ENCODE peak calls at places on chromosomes 5 and 9, in four cellular contexts. V is GM12878, Q is HepG2, Y is H1. A is an unnamed sample.

GRCh38 chr5:128536229-128536860 is 1.7 kb downstream of the FBN2 start:
- DNase-seq in V (no peak), Q (no peak), Y (peak), A (no peak)

GRCh38 chr5:57082441-57083067 is 91.3 kb upstream of the GPBP1 start:
- DNase-seq in V (no peak), Q (peak), Y (no peak), A (no peak)

GRCh38 chr9:108565651-108566378 is 290.0 kb downstream of the ACTL7B start:
- DNase-seq in V (peak), Q (peak), Y (no peak), A (peak)

GRCh38 chr5:71938886-71939285 is 168.4 kb upstream of the MAP1B start:
- DNase-seq in V (no peak), Q (peak), Y (no peak), A (no peak)

GRCh38 chr5:108910627-108911026 is 162.9 kb downstream of the FER start:
- DNase-seq in V (no peak), Q (no peak), Y (no peak), A (no peak)

GRCh38 chr9:38707885-38708640 is 11.9 kb downstream of the FAM240B start:
- DNase-seq in V (no peak), Q (no peak), Y (no peak), A (no peak)

GRCh38 chr5:73318308-73318719 is 130.3 kb downstream of the FOXD1 start:
- DNase-seq in V (no peak), Q (no peak), Y (no peak), A (no peak)

GRCh38 chr5:45623855-45624254 is 72.3 kb downstream of the HCN1 start:
- DNase-seq in V (no peak), Q (no peak), Y (no peak), A (no peak)

GRCh38 chr9:70532753-70533152 is 118.3 kb upstream of the KLF9 start:
- DNase-seq in V (no peak), Q (no peak), Y (no peak), A (no peak)

GRCh38 chr9:112037281-112038016 is 137.6 kb downstream of the SUSD1 start:
- DNase-seq in V (peak), Q (no peak), Y (no peak), A (no peak)

GRCh38 chr5:149702953-149703646 is 27.0 kb upstream of the PPARGC1B start:
- DNase-seq in V (no peak), Q (no peak), Y (no peak), A (no peak)

GRCh38 chr9:115944166-115944948 is 209.2 kb upstream of the PAPPA start:
- DNase-seq in V (no peak), Q (peak), Y (no peak), A (no peak)

GRCh38 chr5:149450199-149450598 is 71.1 kb upstream of the IL17B start:
- DNase-seq in V (no peak), Q (no peak), Y (no peak), A (no peak)

GRCh38 chr9:77456829-77457437 is 191.2 kb downstream of the GNA14 start:
- DNase-seq in V (no peak), Q (peak), Y (peak), A (peak)

GRCh38 chr5:138784590-138784989 is 31.4 kb downstream of the CTNNA1 start:
- DNase-seq in V (no peak), Q (no peak), Y (no peak), A (no peak)

GRCh38 chr9:126799051-126799450 is 5.8 kb upstream of the ZBTB43 start:
- DNase-seq in V (no peak), Q (no peak), Y (no peak), A (no peak)

GRCh38 chr5:174245506-174245905 is 200.0 kb downstream of the NSG2 start:
- DNase-seq in V (no peak), Q (no peak), Y (no peak), A (no peak)

GRCh38 chr5:88807327-88807726 is 75.7 kb downstream of the MEF2C start:
- DNase-seq in V (no peak), Q (no peak), Y (no peak), A (no peak)

GRCh38 chr5:159100022-159100927 is 559 bp upstream of the EBF1 start:
- DNase-seq in V (peak), Q (no peak), Y (peak), A (peak)

GRCh38 chr5:6723122-6723885 is 10.1 kb downstream of the TENT4A start:
- DNase-seq in V (no peak), Q (no peak), Y (no peak), A (no peak)

GRCh38 chr5:10518352-10518751 is 45.5 kb upstream of the ANKRD33B start:
- DNase-seq in V (no peak), Q (no peak), Y (no peak), A (no peak)

GRCh38 chr5:151620463-151620844 is 29.3 kb upstream of the FAT2 start:
- DNase-seq in V (no peak), Q (no peak), Y (no peak), A (no peak)

GRCh38 chr5:143182106-143182505 is 221.4 kb downstream of the NR3C1 start:
- DNase-seq in V (no peak), Q (no peak), Y (no peak), A (no peak)

GRCh38 chr9:32928145-32928763 is 73.2 kb downstream of the APTX start:
- DNase-seq in V (no peak), Q (no peak), Y (no peak), A (no peak)

GRCh38 chr5:152329896-152330295 is 75.2 kb downstream of the NMUR2 start:
- DNase-seq in V (no peak), Q (no peak), Y (no peak), A (no peak)

GRCh38 chr9:3181049-3181953 is 337.4 kb upstream of the PUM3 start:
- DNase-seq in V (no peak), Q (peak), Y (peak), A (peak)

GRCh38 chr9:125631391-125632085 is 75.5 kb downstream of the MAPKAP1 start:
- DNase-seq in V (no peak), Q (peak), Y (no peak), A (no peak)

GRCh38 chr9:34341659-34342266 is 12.4 kb downstream of the NUDT2 start:
- DNase-seq in V (no peak), Q (no peak), Y (no peak), A (no peak)

GRCh38 chr5:173839117-173839713 is 48.9 kb upstream of the CPEB4 start:
- DNase-seq in V (no peak), Q (no peak), Y (no peak), A (no peak)

GRCh38 chr5:56696900-56697299 is 118.4 kb upstream of the MAP3K1 start:
- DNase-seq in V (no peak), Q (no peak), Y (no peak), A (no peak)

DNA sequence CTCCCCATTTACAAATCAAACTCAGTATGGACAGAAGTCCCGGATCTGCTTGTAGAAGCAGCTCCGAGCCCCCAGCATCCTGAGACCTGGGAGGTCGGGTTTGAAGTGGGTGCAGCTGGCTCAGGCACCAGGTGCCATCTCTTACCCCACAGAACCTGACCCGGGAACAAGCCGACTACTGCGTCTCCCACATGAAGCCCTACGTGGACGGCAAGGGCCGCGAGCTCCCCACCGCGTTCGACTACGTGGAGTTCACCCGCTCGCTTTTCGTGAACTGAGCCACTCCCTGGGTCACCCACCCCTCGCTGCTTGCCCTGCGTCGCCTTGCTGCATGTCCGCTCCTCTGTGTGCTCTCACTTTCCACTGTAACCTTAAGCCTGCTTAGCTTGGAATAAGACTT is 23.6 kb downstream of the DYNC2I2 start:
- DNase-seq in V (no peak), Q (no peak), Y (no peak), A (no peak)
- TF ChIP-seq ZNF274 in V (no peak), Q (no peak), Y (no peak), A (no peak)

GRCh38 chr5:129904102-129904666 is at the start of gene CHSY3:
- DNase-seq in V (no peak), Q (peak), Y (peak), A (peak)

GRCh38 chr5:129906177-129906887 is 2.1 kb downstream of the CHSY3 start:
- DNase-seq in V (no peak), Q (peak), Y (peak), A (no peak)

GRCh38 chr5:129905467-129906176 is 1.4 kb downstream of the CHSY3 start:
- DNase-seq in V (no peak), Q (no peak), Y (peak), A (no peak)

GRCh38 chr5:129903466-129904101 is 681 bp upstream of the CHSY3 start:
- DNase-seq in V (no peak), Q (no peak), Y (peak), A (no peak)

DNA sequence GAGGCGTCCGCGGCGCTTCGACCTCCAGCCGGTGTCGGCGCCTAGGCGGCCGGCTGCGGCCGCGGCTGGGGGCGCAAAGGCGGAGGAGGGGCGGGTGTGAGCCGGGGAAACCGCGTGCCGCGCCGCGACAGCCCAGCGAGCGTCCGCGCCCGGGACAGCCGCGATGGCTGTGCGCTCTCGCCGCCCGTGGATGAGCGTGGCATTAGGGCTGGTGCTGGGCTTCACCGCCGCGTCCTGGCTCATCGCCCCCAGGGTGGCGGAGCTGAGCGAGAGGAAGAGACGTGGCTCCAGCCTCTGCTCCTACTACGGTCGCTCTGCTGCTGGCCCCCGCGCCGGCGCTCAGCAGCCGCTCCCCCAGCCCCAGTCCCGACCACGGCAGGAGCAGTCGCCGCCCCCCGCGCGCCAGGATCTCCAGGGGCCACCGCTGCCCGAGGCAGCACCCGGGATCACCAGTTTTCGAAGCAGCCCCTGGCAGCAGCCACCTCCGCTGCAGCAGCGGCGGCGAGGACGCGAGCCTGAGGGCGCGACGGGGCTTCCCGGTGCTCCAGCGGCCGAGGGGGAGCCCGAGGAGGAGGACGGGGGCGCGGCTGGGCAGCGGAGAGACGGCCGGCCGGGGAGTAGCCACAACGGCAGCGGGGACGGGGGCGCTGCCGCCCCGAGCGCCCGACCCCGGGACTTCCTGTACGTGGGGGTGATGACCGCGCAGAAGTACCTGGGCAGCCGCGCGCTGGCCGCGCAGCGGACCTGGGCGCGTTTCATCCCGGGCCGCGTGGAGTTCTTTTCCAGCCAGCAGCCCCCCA is 602 bp downstream of the CHSY3 start:
- DNase-seq in V (no peak), Q (no peak), Y (peak), A (no peak)
- TF ChIP-seq SUZ12 in V (peak), Q (no peak), Y (peak), A (no peak)

GRCh38 chr5:96248152-96248551 is 184.9 kb downstream of the PCSK1 start:
- DNase-seq in V (no peak), Q (no peak), Y (no peak), A (no peak)
- H3K4me3 ChIP-seq in V (no peak), Q (no peak), Y (no peak), A (no peak)

GRCh38 chr5:17156463-17156862 is 61.0 kb upstream of the BASP1 start:
- DNase-seq in V (no peak), Q (no peak), Y (no peak), A (no peak)

GRCh38 chr5:17157916-17158529 is 59.4 kb upstream of the BASP1 start:
- DNase-seq in V (no peak), Q (no peak), Y (no peak), A (no peak)

GRCh38 chr5:17163185-17163584 is 54.2 kb upstream of the BASP1 start:
- DNase-seq in V (no peak), Q (no peak), Y (no peak), A (no peak)

GRCh38 chr5:17157294-17157693 is 60.1 kb upstream of the BASP1 start:
- DNase-seq in V (no peak), Q (no peak), Y (no peak), A (no peak)

GRCh38 chr5:17161669-17162068 is 55.8 kb upstream of the BASP1 start:
- DNase-seq in V (no peak), Q (no peak), Y (no peak), A (no peak)
- TF ChIP-seq ZNF274 in V (no peak), Q (no peak), Y (no peak), A (no peak)

DNA sequence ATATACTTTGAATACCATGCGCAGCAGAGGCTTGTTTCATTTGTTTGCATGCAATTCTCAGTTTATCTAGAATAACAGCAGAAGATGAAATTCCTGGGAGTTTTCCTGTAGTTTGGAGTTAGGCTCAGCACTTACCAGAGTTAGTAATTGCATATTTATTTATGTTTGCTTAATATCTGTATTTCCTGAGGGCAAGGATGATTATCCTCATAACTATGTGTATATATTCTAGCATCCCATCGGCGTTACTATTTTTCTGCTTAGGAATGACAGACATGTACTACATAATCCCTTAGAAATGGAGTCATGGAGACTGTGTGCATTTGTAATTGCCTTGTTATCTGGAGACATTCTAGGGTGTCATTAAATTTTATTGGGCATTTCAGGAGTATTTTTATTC is 1184.8 kb downstream of the DTWD2 start:
- DNase-seq in V (no peak), Q (no peak), Y (no peak), A (no peak)
- TF ChIP-seq SUZ12 in V (no peak), Q (no peak), Y (no peak), A (no peak)

GRCh38 chr5:415928-416635 is 26.9 kb upstream of the EXOC3 start:
- DNase-seq in V (no peak), Q (peak), Y (no peak), A (no peak)
- H3K4me3 ChIP-seq in V (no peak), Q (no peak), Y (no peak), A (no peak)

GRCh38 chr5:79666758-79667157 is 22.9 kb upstream of the CMYA5 start:
- DNase-seq in V (no peak), Q (no peak), Y (no peak), A (no peak)
- TF ChIP-seq ZNF274 in V (no peak), Q (no peak), Y (no peak), A (no peak)

GRCh38 chr5:40354171-40354570 is 325.5 kb upstream of the PTGER4 start:
- DNase-seq in V (no peak), Q (no peak), Y (no peak), A (no peak)
- TF ChIP-seq SUZ12 in V (no peak), Q (no peak), Y (no peak), A (no peak)

DNA sequence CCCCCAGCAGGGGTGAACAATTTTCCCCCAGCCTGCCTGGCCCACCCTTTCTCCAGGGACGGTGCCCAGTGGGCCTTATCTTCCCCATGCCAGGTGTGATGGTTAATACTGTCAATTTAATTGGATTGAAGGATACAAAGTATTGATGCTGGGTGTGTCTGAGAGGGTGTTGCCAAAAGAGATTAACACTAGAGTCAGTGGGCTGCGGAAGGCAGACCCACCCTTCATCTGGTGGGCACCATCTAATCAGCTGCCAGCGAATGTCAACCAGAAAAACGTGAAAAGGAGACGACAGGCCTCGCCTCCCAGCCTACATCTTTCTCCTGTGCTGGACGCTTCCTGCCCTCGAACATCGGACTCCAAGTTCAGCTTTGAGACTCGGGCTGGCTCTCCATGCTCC is 5.6 kb upstream of the FUT7 start:
- DNase-seq in V (no peak), Q (no peak), Y (no peak), A (no peak)
- H3K4me3 ChIP-seq in V (no peak), Q (no peak), Y (no peak), A (no peak)

DNA sequence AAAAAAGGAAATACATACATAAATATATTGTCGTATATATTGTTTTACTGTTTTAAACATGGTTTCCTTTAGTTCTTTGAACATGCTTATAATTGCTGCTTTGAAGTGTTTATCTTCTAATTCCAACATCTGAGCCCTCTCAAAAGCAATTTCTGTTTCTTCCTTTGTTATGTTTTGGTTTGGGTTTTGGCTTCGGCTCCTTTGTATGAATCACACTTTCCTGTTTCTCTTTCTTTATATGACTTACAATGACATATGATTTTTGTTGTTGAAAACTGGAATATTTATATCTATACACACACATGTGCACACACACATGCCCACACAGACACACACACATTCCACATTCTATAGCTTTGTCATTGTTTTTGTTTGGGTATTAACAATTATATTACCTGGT is 1206.7 kb downstream of the CDH12 start:
- DNase-seq in V (no peak), Q (no peak), Y (no peak), A (no peak)
- TF ChIP-seq ZNF274 in V (no peak), Q (no peak), Y (no peak), A (no peak)